ENCODE peak calls at places on chromosome X, in ten cellular contexts. A is IMR-90, J is GM12878, T is spleen, E is ovary, Y is body of pancreas, C is heart left ventricle, O is uterus, I is breast epithelium, Z is Peyer's patch. S is an unnamed sample.
A peak's percentile ranks its signal among the peaks of the same experiment; 100 is the strongest.

GRCh38 chrX:123085311-123085940 is 98.7 kb upstream of the GRIA3 start:
- DNase-seq in E (no peak), A (no peak), J (no peak), Z (no peak), Y (no peak), T (no peak), C (no peak), I (no peak), O (no peak), S (no peak)

GRCh38 chrX:40637687-40638086 is 9.7 kb downstream of the CXorf38 start:
- DNase-seq in T (no peak), A (peak; percentile 44), C (no peak), J (no peak), I (no peak), O (no peak), E (no peak), Y (no peak), Z (no peak), S (no peak)

GRCh38 chrX:21656587-21657317 is 1.4 kb downstream of the KLHL34 start:
- DNase-seq in Y (no peak), I (no peak), J (no peak), O (no peak), A (no peak), C (peak; percentile 47), Z (no peak), E (no peak), T (peak; percentile 72), S (no peak)

GRCh38 chrX:50581405-50581804 is 110.8 kb upstream of the DGKK start:
- DNase-seq in E (no peak), Z (no peak), C (no peak), J (no peak), A (no peak), Y (no peak), T (no peak), I (no peak), O (no peak), S (no peak)

GRCh38 chrX:95071621-95072020 is 1397.6 kb downstream of the FAM133A start:
- DNase-seq in Z (no peak), I (no peak), J (no peak), E (no peak), A (peak; percentile 2), T (no peak), Y (no peak), C (no peak), O (no peak), S (no peak)

GRCh38 chrX:142637206-142637605 is 388.5 kb upstream of the SPANXN4 start:
- DNase-seq in O (no peak), C (no peak), J (no peak), Y (no peak), E (no peak), I (no peak), T (no peak), A (no peak), Z (no peak), S (no peak)

GRCh38 chrX:85203461-85203970 is 40.1 kb downstream of the SATL1 start:
- DNase-seq in E (no peak), I (no peak), T (peak; percentile 36), J (no peak), C (no peak), Z (no peak), Y (no peak), O (no peak), A (no peak), S (no peak)

GRCh38 chrX:23699636-23700194 is 32.4 kb downstream of the PRDX4 start:
- DNase-seq in T (no peak), A (peak; percentile 14), J (no peak), Z (no peak), E (peak; percentile 42), O (peak; percentile 19), C (no peak), I (no peak), Y (no peak), S (no peak)

GRCh38 chrX:38986586-38986985 is 185.3 kb downstream of the MID1IP1 start:
- DNase-seq in O (no peak), J (no peak), Y (no peak), E (no peak), Z (no peak), A (no peak), T (no peak), C (no peak), I (no peak), S (no peak)

GRCh38 chrX:38982843-38983242 is 181.6 kb downstream of the MID1IP1 start:
- DNase-seq in E (no peak), Z (no peak), A (no peak), I (no peak), T (no peak), J (no peak), Y (no peak), C (no peak), O (no peak), S (no peak)

GRCh38 chrX:38985945-38986344 is 184.7 kb downstream of the MID1IP1 start:
- DNase-seq in Z (no peak), J (no peak), I (no peak), O (no peak), A (no peak), E (no peak), Y (no peak), T (no peak), C (no peak), S (no peak)

GRCh38 chrX:38987135-38987780 is 186.0 kb downstream of the MID1IP1 start:
- DNase-seq in Y (no peak), C (no peak), E (no peak), Z (no peak), A (peak; percentile 8), J (no peak), O (no peak), T (no peak), I (no peak), S (no peak)

DNA sequence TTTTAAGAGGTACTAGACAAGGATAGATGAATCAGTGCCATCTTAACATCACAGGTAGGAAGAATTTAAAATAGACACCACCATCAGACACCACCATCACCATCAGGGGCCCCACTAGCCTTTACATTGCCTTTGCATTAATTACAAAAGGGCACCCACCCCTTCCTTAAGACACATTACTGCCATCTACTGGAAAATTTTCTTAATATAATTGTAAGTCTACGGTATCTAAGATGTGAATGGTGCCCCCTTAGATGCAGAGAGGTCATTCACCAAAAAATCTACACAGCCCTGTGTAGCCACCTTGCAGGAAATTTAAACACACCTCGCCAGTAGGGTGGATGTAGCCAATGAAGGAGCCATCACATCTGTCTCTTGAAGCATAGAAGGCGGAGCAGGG is 184.1 kb downstream of the MID1IP1 start:
- DNase-seq in I (no peak), T (no peak), Y (no peak), E (no peak), J (no peak), A (peak; percentile 11), C (no peak), Z (no peak), O (no peak), S (no peak)
- TF ChIP-seq CTCF in I (no peak), T (peak; percentile 25), Y (no peak), E (no peak), J (peak; percentile 22), A (peak; percentile 35), C (no peak), Z (peak; percentile 19), O (peak; percentile 15), S (no peak)

DNA sequence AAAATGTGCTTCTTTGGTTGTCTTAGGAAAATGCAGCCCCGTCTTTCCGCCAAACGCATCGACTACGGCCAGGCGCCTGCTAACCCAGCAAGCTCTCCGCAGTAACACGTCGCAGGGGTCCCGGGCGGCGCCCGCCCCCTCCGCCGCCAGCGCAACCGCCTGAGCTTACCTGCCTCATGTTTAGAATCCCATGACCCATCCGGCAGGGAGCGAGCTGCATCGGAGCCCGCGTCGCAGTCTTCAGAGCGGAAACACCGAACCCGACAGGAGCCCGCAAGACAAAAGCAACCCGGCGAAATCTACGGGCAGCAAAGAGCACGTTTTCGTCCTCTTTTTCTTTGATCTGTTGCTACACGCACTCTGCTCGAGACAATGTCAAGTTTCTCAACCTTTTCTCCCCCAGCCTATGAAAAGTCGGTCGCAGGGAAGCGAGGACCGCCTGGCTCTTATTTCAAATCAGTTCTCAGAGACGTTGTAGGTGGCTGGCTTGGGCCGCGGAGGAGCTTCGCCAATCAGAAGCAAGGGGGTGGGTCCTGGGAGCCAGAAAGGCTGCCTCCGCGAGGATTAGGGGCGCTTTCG is at the start of gene MID1:
- DNase-seq in T (peak; percentile 71), E (peak; percentile 74), Z (peak; percentile 63), I (peak; percentile 54), J (no peak), O (peak; percentile 79), C (peak; percentile 78), Y (peak; percentile 55), A (peak; percentile 80), S (no peak)
- TF ChIP-seq POLR2A in T (no peak), E (peak; percentile 20), Z (peak; percentile 47), I (no peak), J (no peak), O (peak; percentile 64), C (no peak), Y (peak; percentile 40), A (peak; percentile 33), S (no peak)

GRCh38 chrX:149383852-149384251 is 121.3 kb downstream of the IDS start:
- DNase-seq in A (no peak), Z (no peak), E (no peak), J (no peak), C (no peak), T (no peak), O (no peak), I (no peak), Y (no peak), S (no peak)
- H3K27me3 ChIP-seq in A (no peaks in the 10 kb centered on the region), Z (no peaks in the 10 kb centered on the region), E (no peaks in the 10 kb centered on the region), J (no peaks in the 10 kb centered on the region), C (no peaks in the 10 kb centered on the region), T (no peaks in the 10 kb centered on the region), O (no peaks in the 10 kb centered on the region), I (no peaks in the 10 kb centered on the region), Y (no peaks in the 10 kb centered on the region), S (no peaks in the 10 kb centered on the region)

GRCh38 chrX:46912098-46912672 is at the start of gene JADE3:
- DNase-seq in Z (peak; percentile 77), O (peak; percentile 76), Y (peak; percentile 79), I (peak; percentile 43), J (no peak), T (peak; percentile 85), E (peak; percentile 76), C (peak; percentile 86), A (peak; percentile 56), S (no peak)
- TF ChIP-seq CTCF in Z (no peak), O (no peak), Y (no peak), I (no peak), J (peak; percentile 3), T (no peak), E (no peak), C (no peak), A (no peak), S (no peak)

DNA sequence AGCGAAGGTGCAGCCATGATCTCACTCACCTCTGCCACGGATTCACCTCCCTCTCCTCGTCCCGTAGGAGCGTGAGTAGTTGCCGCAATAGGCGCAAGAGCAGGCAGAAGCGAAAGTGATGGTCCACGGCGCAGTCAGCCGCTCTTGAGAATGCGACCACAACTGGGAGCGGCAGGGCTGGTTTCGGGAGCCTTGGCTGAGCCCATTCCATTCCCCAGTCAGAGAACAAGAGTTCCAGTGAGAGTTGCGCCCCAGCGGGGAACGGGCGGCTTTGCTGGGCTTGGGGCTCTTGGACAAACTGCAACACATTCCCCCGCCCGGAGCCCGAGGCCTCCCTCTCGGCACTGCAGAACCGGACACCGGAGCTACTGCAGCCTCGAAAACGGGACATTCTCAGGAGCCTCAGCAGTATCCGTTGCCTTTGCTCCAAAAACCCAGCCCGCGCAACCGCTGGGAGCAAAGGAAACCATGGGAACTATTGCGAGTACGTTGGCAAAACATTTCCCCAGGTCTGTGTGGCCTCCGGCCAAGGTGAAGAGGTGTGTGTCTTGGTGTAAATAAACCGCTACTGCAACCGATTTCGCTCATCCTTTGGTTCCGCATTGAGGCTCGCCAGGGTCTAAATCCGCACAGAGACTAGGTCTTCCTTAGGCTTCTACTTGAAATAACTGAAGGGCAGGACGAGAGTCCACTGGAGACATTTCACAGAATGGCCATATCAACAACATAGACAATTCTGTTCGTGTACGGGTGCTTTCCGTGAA is 5.7 kb upstream of the ZBTB33 start:
- DNase-seq in C (peak; percentile 82), I (peak; percentile 72), A (peak; percentile 71), E (peak; percentile 78), T (peak; percentile 87), Y (peak; percentile 85), J (no peak), Z (peak; percentile 68), O (peak; percentile 78), S (peak; percentile 4)
- TF ChIP-seq POLR2A in C (no peak), I (no peak), A (no peak), E (peak; percentile 22), T (no peak), Y (peak; percentile 50), J (peak; percentile 53), Z (no peak), O (no peak), S (peak; percentile 6)